ENCODE peak calls at places on chromosome 2, in five cellular contexts. One of them, this sample, is unnamed.

GRCh38 chr2:94871226-94872087 is at the start of gene TEKT4:
- DNase-seq in astrocyte: peak; percentile 3
- DNase-seq in hepatocyte: no peak
- DNase-seq in AG04450: no peak
- DNase-seq in heart right ventricle: no peak
- DNase-seq in this sample: peak; percentile 10

GRCh38 chr2:71455741-71456569 is 2.6 kb downstream of the DYSF start:
- DNase-seq in AG04450: no peak
- DNase-seq in hepatocyte: no peak
- DNase-seq in heart right ventricle: peak; percentile 64
- DNase-seq in astrocyte: peak; percentile 12
- DNase-seq in this sample: no peak

GRCh38 chr2:62334440-62335058 is 138.6 kb downstream of the B3GNT2 start:
- DNase-seq in astrocyte: no peak
- DNase-seq in heart right ventricle: no peak
- DNase-seq in hepatocyte: no peak
- DNase-seq in AG04450: no peak
- DNase-seq in this sample: no peak

GRCh38 chr2:15939556-15939853 is 845 bp upstream of the MYCN start:
- DNase-seq in astrocyte: no peak
- DNase-seq in AG04450: no peak
- DNase-seq in hepatocyte: no peak
- DNase-seq in heart right ventricle: no peak
- DNase-seq in this sample: peak; percentile 70

GRCh38 chr2:111948832-111949231 is 50.4 kb downstream of the MERTK start:
- DNase-seq in astrocyte: no peak
- DNase-seq in heart right ventricle: no peak
- DNase-seq in hepatocyte: no peak
- DNase-seq in AG04450: no peak
- DNase-seq in this sample: no peak

GRCh38 chr2:64975232-64975791 is 13.9 kb upstream of the SLC1A4 start:
- DNase-seq in heart right ventricle: peak; percentile 83
- DNase-seq in AG04450: peak; percentile 48
- DNase-seq in astrocyte: peak; percentile 80
- DNase-seq in hepatocyte: no peak
- DNase-seq in this sample: peak; percentile 72

GRCh38 chr2:49224426-49225010 is 70.2 kb upstream of the FSHR start:
- DNase-seq in AG04450: no peak
- DNase-seq in astrocyte: no peak
- DNase-seq in heart right ventricle: no peak
- DNase-seq in hepatocyte: no peak
- DNase-seq in this sample: no peak

GRCh38 chr2:152126664-152127063 is 27.8 kb upstream of the CACNB4 start:
- DNase-seq in astrocyte: no peak
- DNase-seq in hepatocyte: no peak
- DNase-seq in heart right ventricle: no peak
- DNase-seq in AG04450: no peak
- DNase-seq in this sample: no peak

GRCh38 chr2:100703213-100703612 is 116.7 kb upstream of the NPAS2 start:
- DNase-seq in AG04450: no peak
- DNase-seq in heart right ventricle: no peak
- DNase-seq in hepatocyte: no peak
- DNase-seq in astrocyte: no peak
- DNase-seq in this sample: peak; percentile 24

GRCh38 chr2:43774617-43775016 is 778 bp downstream of the DYNC2LI1 start:
- DNase-seq in heart right ventricle: no peak
- DNase-seq in hepatocyte: no peak
- DNase-seq in astrocyte: no peak
- DNase-seq in AG04450: no peak
- DNase-seq in this sample: no peak

GRCh38 chr2:232543491-232543890 is 4.0 kb downstream of the CHRNG start:
- DNase-seq in hepatocyte: no peak
- DNase-seq in heart right ventricle: no peak
- DNase-seq in AG04450: no peak
- DNase-seq in astrocyte: no peak
- DNase-seq in this sample: no peak

GRCh38 chr2:237564526-237565131 is 1.7 kb upstream of the PRLH start:
- DNase-seq in hepatocyte: no peak
- DNase-seq in heart right ventricle: no peak
- DNase-seq in AG04450: no peak
- DNase-seq in astrocyte: no peak
- DNase-seq in this sample: no peak

GRCh38 chr2:224524657-224525056 is 60.5 kb downstream of the CUL3 start:
- DNase-seq in heart right ventricle: no peak
- DNase-seq in hepatocyte: no peak
- DNase-seq in astrocyte: no peak
- DNase-seq in AG04450: no peak
- DNase-seq in this sample: no peak

GRCh38 chr2:224517963-224518362 is 67.2 kb downstream of the CUL3 start:
- DNase-seq in heart right ventricle: no peak
- DNase-seq in hepatocyte: no peak
- DNase-seq in AG04450: no peak
- DNase-seq in astrocyte: no peak
- DNase-seq in this sample: peak; percentile 17

GRCh38 chr2:224518806-224519580 is 66.2 kb downstream of the CUL3 start:
- DNase-seq in heart right ventricle: no peak
- DNase-seq in astrocyte: peak; percentile 83
- DNase-seq in AG04450: peak; percentile 39
- DNase-seq in hepatocyte: no peak
- DNase-seq in this sample: peak; percentile 87

GRCh38 chr2:224523626-224524577 is 61.3 kb downstream of the CUL3 start:
- DNase-seq in astrocyte: peak; percentile 23
- DNase-seq in heart right ventricle: no peak
- DNase-seq in AG04450: no peak
- DNase-seq in hepatocyte: no peak
- DNase-seq in this sample: no peak

DNA sequence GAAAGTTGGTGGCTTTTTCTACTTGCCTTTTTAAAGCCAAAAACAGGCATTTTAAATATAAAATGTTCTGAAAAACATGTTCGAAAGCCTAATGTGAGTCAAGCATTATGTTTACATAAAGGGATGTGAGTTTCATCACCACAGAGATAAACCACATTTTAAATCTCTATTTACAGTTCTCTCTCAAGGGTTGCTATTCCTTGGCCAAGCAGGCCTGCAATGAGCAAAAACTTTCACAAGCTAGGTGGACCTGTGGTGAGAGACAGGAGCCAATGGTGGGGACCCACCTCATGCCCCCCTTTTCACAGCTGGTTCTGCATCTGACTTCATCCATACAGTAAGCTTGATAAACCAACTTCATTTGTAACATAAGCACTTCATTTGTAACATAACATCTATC is 65.1 kb downstream of the CUL3 start:
- DNase-seq in astrocyte: peak; percentile 79
- DNase-seq in AG04450: peak; percentile 80
- DNase-seq in heart right ventricle: no peak
- DNase-seq in hepatocyte: no peak
- DNase-seq in this sample: peak; percentile 76
- H3K27ac ChIP-seq in astrocyte: peak overlapping the region; percentile 36
- H3K27ac ChIP-seq in AG04450: no peak overlapping the region
- H3K27ac ChIP-seq in heart right ventricle: no peak overlapping the region
- H3K27ac ChIP-seq in hepatocyte: no peak overlapping the region
- H3K27ac ChIP-seq in this sample: peak overlapping the region; percentile 76

GRCh38 chr2:141528990-141529389 is 601.8 kb downstream of the LRP1B start:
- DNase-seq in hepatocyte: no peak
- DNase-seq in heart right ventricle: no peak
- DNase-seq in astrocyte: no peak
- DNase-seq in AG04450: no peak
- DNase-seq in this sample: no peak

GRCh38 chr2:141529674-141530073 is 601.1 kb downstream of the LRP1B start:
- DNase-seq in heart right ventricle: no peak
- DNase-seq in hepatocyte: no peak
- DNase-seq in AG04450: no peak
- DNase-seq in astrocyte: no peak
- DNase-seq in this sample: no peak

DNA sequence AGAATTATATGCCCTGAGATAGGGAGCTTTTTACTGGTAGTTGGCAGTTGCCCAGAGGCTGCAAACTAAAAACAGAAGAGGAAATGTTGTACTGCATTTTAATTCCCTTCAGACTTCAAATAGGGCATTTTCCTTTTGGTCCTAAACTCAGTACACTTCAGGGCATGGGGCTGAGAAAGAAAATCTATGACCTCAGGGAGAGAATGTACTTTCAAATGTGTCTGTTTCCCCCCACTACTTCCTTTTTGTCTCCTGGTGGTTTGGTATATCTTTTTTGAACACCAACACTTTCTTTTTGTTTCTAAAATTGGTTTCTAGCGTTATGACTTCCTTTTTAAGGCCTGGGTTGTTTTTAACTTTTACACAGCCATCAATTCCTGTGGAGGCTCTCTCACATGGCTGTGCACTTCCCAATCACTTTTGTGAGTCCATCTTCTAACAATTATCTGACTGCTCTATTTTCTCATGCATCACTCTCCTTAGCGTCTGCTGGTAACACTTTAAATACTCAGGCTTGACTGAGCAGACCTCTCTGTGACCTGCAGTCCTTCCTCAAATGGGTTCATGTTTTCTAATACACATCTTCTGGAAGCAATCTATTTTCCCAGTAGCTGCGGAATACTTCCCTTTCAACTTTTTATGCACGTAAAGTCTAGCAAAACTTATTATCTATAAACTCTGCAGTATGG is 596.0 kb downstream of the LRP1B start:
- DNase-seq in heart right ventricle: no peak
- DNase-seq in astrocyte: no peak
- DNase-seq in AG04450: no peak
- DNase-seq in hepatocyte: no peak
- DNase-seq in this sample: no peak
- H3K4me3 ChIP-seq in heart right ventricle: no peak overlapping the region
- H3K4me3 ChIP-seq in astrocyte: no peak overlapping the region
- H3K4me3 ChIP-seq in AG04450: no peak overlapping the region
- H3K4me3 ChIP-seq in hepatocyte: no peak overlapping the region
- H3K4me3 ChIP-seq in this sample: no peak overlapping the region

GRCh38 chr2:196592912-196593881 is 46.3 kb upstream of the CCDC150 start:
- DNase-seq in heart right ventricle: peak; percentile 35
- DNase-seq in AG04450: no peak
- DNase-seq in hepatocyte: peak; percentile 80
- DNase-seq in astrocyte: peak; percentile 60
- DNase-seq in this sample: peak; percentile 82
- H3K27ac ChIP-seq in heart right ventricle: peak within 1 kb of the TSS; percentile 77
- H3K27ac ChIP-seq in AG04450: peak within 1 kb of the TSS; percentile 21
- H3K27ac ChIP-seq in hepatocyte: peak within 1 kb of the TSS; percentile 91
- H3K27ac ChIP-seq in astrocyte: peak within 1 kb of the TSS; percentile 69
- H3K27ac ChIP-seq in this sample: peak within 1 kb of the TSS; percentile 78

GRCh38 chr2:120442541-120442922 is 96.6 kb downstream of the INHBB start:
- DNase-seq in heart right ventricle: no peak
- DNase-seq in hepatocyte: no peak
- DNase-seq in astrocyte: no peak
- DNase-seq in AG04450: no peak
- DNase-seq in this sample: no peak
- H3K4me3 ChIP-seq in heart right ventricle: peak overlapping the region; percentile 56
- H3K4me3 ChIP-seq in hepatocyte: peak overlapping the region; percentile 31
- H3K4me3 ChIP-seq in astrocyte: peak overlapping the region; percentile 50
- H3K4me3 ChIP-seq in AG04450: no peak overlapping the region
- H3K4me3 ChIP-seq in this sample: peak overlapping the region; percentile 57

GRCh38 chr2:26103752-26104151 is 69.1 kb upstream of the GAREM2 start:
- DNase-seq in hepatocyte: no peak
- DNase-seq in astrocyte: no peak
- DNase-seq in AG04450: no peak
- DNase-seq in heart right ventricle: no peak
- DNase-seq in this sample: no peak

GRCh38 chr2:26100384-26100783 is 66.5 kb downstream of the RAB10 start:
- DNase-seq in hepatocyte: no peak
- DNase-seq in astrocyte: no peak
- DNase-seq in AG04450: no peak
- DNase-seq in heart right ventricle: no peak
- DNase-seq in this sample: no peak

GRCh38 chr2:26095758-26096157 is 61.9 kb downstream of the RAB10 start:
- DNase-seq in heart right ventricle: no peak
- DNase-seq in astrocyte: no peak
- DNase-seq in AG04450: no peak
- DNase-seq in hepatocyte: no peak
- DNase-seq in this sample: no peak

GRCh38 chr2:26099933-26100332 is 66.0 kb downstream of the RAB10 start:
- DNase-seq in heart right ventricle: no peak
- DNase-seq in hepatocyte: no peak
- DNase-seq in astrocyte: no peak
- DNase-seq in AG04450: no peak
- DNase-seq in this sample: no peak
- H3K27ac ChIP-seq in heart right ventricle: peak overlapping the region; percentile 54
- H3K27ac ChIP-seq in hepatocyte: no peak overlapping the region
- H3K27ac ChIP-seq in astrocyte: no peak overlapping the region
- H3K27ac ChIP-seq in AG04450: no peak overlapping the region
- H3K27ac ChIP-seq in this sample: no peak overlapping the region

GRCh38 chr2:127694986-127695385 is 6.3 kb upstream of the SFT2D3 start:
- DNase-seq in heart right ventricle: no peak
- DNase-seq in hepatocyte: no peak
- DNase-seq in astrocyte: no peak
- DNase-seq in AG04450: no peak
- DNase-seq in this sample: peak; percentile 57
- H3K4me3 ChIP-seq in heart right ventricle: peak overlapping the region; percentile 51
- H3K4me3 ChIP-seq in hepatocyte: no peak overlapping the region
- H3K4me3 ChIP-seq in astrocyte: no peak overlapping the region
- H3K4me3 ChIP-seq in AG04450: no peak overlapping the region
- H3K4me3 ChIP-seq in this sample: peak overlapping the region; percentile 58

GRCh38 chr2:216221806-216222205 is 112.7 kb downstream of the XRCC5 start:
- DNase-seq in AG04450: no peak
- DNase-seq in astrocyte: peak; percentile 32
- DNase-seq in heart right ventricle: no peak
- DNase-seq in hepatocyte: no peak
- DNase-seq in this sample: peak; percentile 65
- H3K27ac ChIP-seq in AG04450: no peak overlapping the region
- H3K27ac ChIP-seq in astrocyte: no peak overlapping the region
- H3K27ac ChIP-seq in heart right ventricle: no peak overlapping the region
- H3K27ac ChIP-seq in hepatocyte: no peak overlapping the region
- H3K27ac ChIP-seq in this sample: peak overlapping the region; percentile 64